ENCODE peak calls at places on chromosomes 6 and 20, in five cellular contexts. One of them, this sample, is unnamed.

GRCh38 chr6:11214438-11214837 is 18.0 kb downstream of the NEDD9 start:
- DNase-seq in CD8-positive, alpha-beta T cell: no peak
- DNase-seq in activated CD4-positive, alpha-beta T cell treated with anti-CD3 and anti-CD28 coated beads, Interleukin-2, amount 50 U/mL, for 48 hours: no peak
- DNase-seq in ACHN: no peak
- DNase-seq in left lung: no peak
- DNase-seq in this sample: no peak

GRCh38 chr6:31952140-31952805 is 6.4 kb downstream of the CFB start:
- DNase-seq in CD8-positive, alpha-beta T cell: no peak
- DNase-seq in activated CD4-positive, alpha-beta T cell treated with anti-CD3 and anti-CD28 coated beads, Interleukin-2, amount 50 U/mL, for 48 hours: peak; percentile 51
- DNase-seq in ACHN: peak; percentile 60
- DNase-seq in left lung: peak; percentile 87
- DNase-seq in this sample: peak; percentile 57

GRCh38 chr6:148140772-148141557 is 201.7 kb upstream of the SASH1 start:
- DNase-seq in CD8-positive, alpha-beta T cell: no peak
- DNase-seq in activated CD4-positive, alpha-beta T cell treated with anti-CD3 and anti-CD28 coated beads, Interleukin-2, amount 50 U/mL, for 48 hours: no peak
- DNase-seq in ACHN: no peak
- DNase-seq in left lung: no peak
- DNase-seq in this sample: peak; percentile 42

GRCh38 chr6:827431-827830 is 134.5 kb upstream of the EXOC2 start:
- DNase-seq in CD8-positive, alpha-beta T cell: no peak
- DNase-seq in activated CD4-positive, alpha-beta T cell treated with anti-CD3 and anti-CD28 coated beads, Interleukin-2, amount 50 U/mL, for 48 hours: no peak
- DNase-seq in ACHN: no peak
- DNase-seq in left lung: no peak
- DNase-seq in this sample: no peak

GRCh38 chr6:105692630-105693212 is 289.8 kb upstream of the PREP start:
- DNase-seq in CD8-positive, alpha-beta T cell: no peak
- DNase-seq in activated CD4-positive, alpha-beta T cell treated with anti-CD3 and anti-CD28 coated beads, Interleukin-2, amount 50 U/mL, for 48 hours: no peak
- DNase-seq in ACHN: no peak
- DNase-seq in left lung: no peak
- DNase-seq in this sample: no peak

GRCh38 chr6:100455230-100456124 is 9.2 kb downstream of the SIM1 start:
- DNase-seq in CD8-positive, alpha-beta T cell: no peak
- DNase-seq in activated CD4-positive, alpha-beta T cell treated with anti-CD3 and anti-CD28 coated beads, Interleukin-2, amount 50 U/mL, for 48 hours: no peak
- DNase-seq in ACHN: peak; percentile 86
- DNase-seq in left lung: no peak
- DNase-seq in this sample: no peak

GRCh38 chr6:38364127-38364526 is 275.6 kb downstream of the BTBD9 start:
- DNase-seq in CD8-positive, alpha-beta T cell: no peak
- DNase-seq in activated CD4-positive, alpha-beta T cell treated with anti-CD3 and anti-CD28 coated beads, Interleukin-2, amount 50 U/mL, for 48 hours: no peak
- DNase-seq in ACHN: no peak
- DNase-seq in left lung: no peak
- DNase-seq in this sample: no peak

GRCh38 chr6:127267742-127268588 is 1.3 kb downstream of the RNF146 start:
- DNase-seq in CD8-positive, alpha-beta T cell: no peak
- DNase-seq in activated CD4-positive, alpha-beta T cell treated with anti-CD3 and anti-CD28 coated beads, Interleukin-2, amount 50 U/mL, for 48 hours: no peak
- DNase-seq in ACHN: no peak
- DNase-seq in left lung: no peak
- DNase-seq in this sample: no peak

GRCh38 chr20:53750827-53751393 is 157.3 kb upstream of the ZNF217 start:
- DNase-seq in CD8-positive, alpha-beta T cell: peak; percentile 42
- DNase-seq in activated CD4-positive, alpha-beta T cell treated with anti-CD3 and anti-CD28 coated beads, Interleukin-2, amount 50 U/mL, for 48 hours: peak; percentile 31
- DNase-seq in ACHN: no peak
- DNase-seq in left lung: no peak
- DNase-seq in this sample: no peak

GRCh38 chr20:5920581-5920980 is 29.8 kb downstream of the TRMT6 start:
- DNase-seq in CD8-positive, alpha-beta T cell: no peak
- DNase-seq in activated CD4-positive, alpha-beta T cell treated with anti-CD3 and anti-CD28 coated beads, Interleukin-2, amount 50 U/mL, for 48 hours: no peak
- DNase-seq in ACHN: no peak
- DNase-seq in left lung: no peak
- DNase-seq in this sample: no peak

GRCh38 chr20:18988701-18989100 is 175.1 kb downstream of the SCP2D1 start:
- DNase-seq in CD8-positive, alpha-beta T cell: no peak
- DNase-seq in activated CD4-positive, alpha-beta T cell treated with anti-CD3 and anti-CD28 coated beads, Interleukin-2, amount 50 U/mL, for 48 hours: no peak
- DNase-seq in ACHN: no peak
- DNase-seq in left lung: no peak
- DNase-seq in this sample: no peak

GRCh38 chr6:33241968-33242367 is 29.7 kb downstream of the VPS52 start:
- DNase-seq in CD8-positive, alpha-beta T cell: no peak
- DNase-seq in activated CD4-positive, alpha-beta T cell treated with anti-CD3 and anti-CD28 coated beads, Interleukin-2, amount 50 U/mL, for 48 hours: no peak
- DNase-seq in ACHN: no peak
- DNase-seq in left lung: no peak
- DNase-seq in this sample: no peak

GRCh38 chr6:96716221-96716620 is 121.1 kb downstream of the GPR63 start:
- DNase-seq in CD8-positive, alpha-beta T cell: no peak
- DNase-seq in activated CD4-positive, alpha-beta T cell treated with anti-CD3 and anti-CD28 coated beads, Interleukin-2, amount 50 U/mL, for 48 hours: no peak
- DNase-seq in ACHN: no peak
- DNase-seq in left lung: no peak
- DNase-seq in this sample: no peak

GRCh38 chr6:55023231-55023630 is 151.1 kb upstream of the HCRTR2 start:
- DNase-seq in CD8-positive, alpha-beta T cell: no peak
- DNase-seq in activated CD4-positive, alpha-beta T cell treated with anti-CD3 and anti-CD28 coated beads, Interleukin-2, amount 50 U/mL, for 48 hours: no peak
- DNase-seq in ACHN: no peak
- DNase-seq in left lung: no peak
- DNase-seq in this sample: no peak

GRCh38 chr20:11452326-11452725 is 465.4 kb upstream of the BTBD3 start:
- DNase-seq in CD8-positive, alpha-beta T cell: no peak
- DNase-seq in activated CD4-positive, alpha-beta T cell treated with anti-CD3 and anti-CD28 coated beads, Interleukin-2, amount 50 U/mL, for 48 hours: no peak
- DNase-seq in ACHN: no peak
- DNase-seq in left lung: no peak
- DNase-seq in this sample: no peak

GRCh38 chr6:154232013-154232920 is 124.3 kb downstream of the IPCEF1 start:
- DNase-seq in CD8-positive, alpha-beta T cell: no peak
- DNase-seq in activated CD4-positive, alpha-beta T cell treated with anti-CD3 and anti-CD28 coated beads, Interleukin-2, amount 50 U/mL, for 48 hours: no peak
- DNase-seq in ACHN: no peak
- DNase-seq in left lung: no peak
- DNase-seq in this sample: peak; percentile 9

GRCh38 chr6:133240511-133241087 is 558 bp upstream of the EYA4 start:
- DNase-seq in CD8-positive, alpha-beta T cell: no peak
- DNase-seq in activated CD4-positive, alpha-beta T cell treated with anti-CD3 and anti-CD28 coated beads, Interleukin-2, amount 50 U/mL, for 48 hours: no peak
- DNase-seq in ACHN: no peak
- DNase-seq in left lung: peak; percentile 65
- DNase-seq in this sample: peak; percentile 76

GRCh38 chr6:129131282-129131681 is 248.3 kb downstream of the LAMA2 start:
- DNase-seq in CD8-positive, alpha-beta T cell: no peak
- DNase-seq in activated CD4-positive, alpha-beta T cell treated with anti-CD3 and anti-CD28 coated beads, Interleukin-2, amount 50 U/mL, for 48 hours: no peak
- DNase-seq in ACHN: no peak
- DNase-seq in left lung: no peak
- DNase-seq in this sample: no peak

GRCh38 chr6:30814137-30815084 is 69.9 kb upstream of the DDR1 start:
- DNase-seq in CD8-positive, alpha-beta T cell: peak; percentile 59
- DNase-seq in activated CD4-positive, alpha-beta T cell treated with anti-CD3 and anti-CD28 coated beads, Interleukin-2, amount 50 U/mL, for 48 hours: peak; percentile 78
- DNase-seq in ACHN: peak; percentile 70
- DNase-seq in left lung: no peak
- DNase-seq in this sample: peak; percentile 86

GRCh38 chr20:37396520-37397075 is 50.7 kb downstream of the SRC start:
- DNase-seq in CD8-positive, alpha-beta T cell: no peak
- DNase-seq in activated CD4-positive, alpha-beta T cell treated with anti-CD3 and anti-CD28 coated beads, Interleukin-2, amount 50 U/mL, for 48 hours: no peak
- DNase-seq in ACHN: no peak
- DNase-seq in left lung: peak; percentile 63
- DNase-seq in this sample: no peak

GRCh38 chr20:50189681-50190250 is 864 bp upstream of the CEBPB start:
- DNase-seq in CD8-positive, alpha-beta T cell: no peak
- DNase-seq in activated CD4-positive, alpha-beta T cell treated with anti-CD3 and anti-CD28 coated beads, Interleukin-2, amount 50 U/mL, for 48 hours: peak; percentile 47
- DNase-seq in ACHN: no peak
- DNase-seq in left lung: peak; percentile 92
- DNase-seq in this sample: no peak

GRCh38 chr6:152529364-152529763 is 107.8 kb downstream of the SYNE1 start:
- DNase-seq in CD8-positive, alpha-beta T cell: no peak
- DNase-seq in activated CD4-positive, alpha-beta T cell treated with anti-CD3 and anti-CD28 coated beads, Interleukin-2, amount 50 U/mL, for 48 hours: no peak
- DNase-seq in ACHN: no peak
- DNase-seq in left lung: no peak
- DNase-seq in this sample: no peak

GRCh38 chr6:155483858-155484257 is 28.2 kb upstream of the NOX3 start:
- DNase-seq in CD8-positive, alpha-beta T cell: no peak
- DNase-seq in activated CD4-positive, alpha-beta T cell treated with anti-CD3 and anti-CD28 coated beads, Interleukin-2, amount 50 U/mL, for 48 hours: no peak
- DNase-seq in ACHN: no peak
- DNase-seq in left lung: no peak
- DNase-seq in this sample: peak; percentile 44